ENCODE peak calls at places on chromosomes 11 and 22, in seven cellular contexts. T is tibial nerve; B is transverse colon; Y is posterior vena cava; F is stimulated activated CD8-positive, alpha-beta memory T cell treated with anti-CD3 and anti-CD28 coated beads, Interleukin-7, amount 100 ng/mL, for 1 hour; L is ascending aorta; U is LoVo. N is an unnamed sample.

GRCh38 chr11:63906585-63906984 is 10.4 kb downstream of the RCOR2 start:
- DNase-seq in Y (no peak), B (peak), T (no peak), F (peak), L (no peak), U (no peak), N (no peak)

GRCh38 chr11:111554532-111554931 is 14.0 kb downstream of the LAYN start:
- DNase-seq in B (no peak), L (no peak), F (no peak), U (peak), Y (no peak), T (no peak), N (no peak)

GRCh38 chr22:20243545-20244249 is 24.4 kb downstream of the RTN4R start:
- DNase-seq in L (no peak), T (no peak), B (peak), U (no peak), F (no peak), Y (no peak), N (no peak)

GRCh38 chr22:46429327-46429853 is 93.9 kb downstream of the TRMU start:
- DNase-seq in Y (no peak), T (no peak), U (no peak), F (no peak), L (no peak), B (peak), N (no peak)

GRCh38 chr11:27139742-27140141 is 99.1 kb downstream of the BBOX1 start:
- DNase-seq in L (no peak), B (no peak), T (no peak), U (no peak), F (no peak), Y (no peak), N (no peak)

GRCh38 chr11:46541593-46542371 is 52.0 kb downstream of the AMBRA1 start:
- DNase-seq in Y (no peak), L (no peak), T (no peak), B (peak), U (no peak), F (no peak), N (peak)

GRCh38 chr22:50694766-50695420 is 22.3 kb downstream of the SHANK3 start:
- DNase-seq in L (no peak), U (no peak), T (no peak), F (no peak), B (no peak), Y (peak), N (no peak)

GRCh38 chr11:100640646-100641045 is 46.4 kb upstream of the ARHGAP42 start:
- DNase-seq in U (no peak), B (no peak), T (no peak), Y (no peak), F (no peak), L (no peak), N (peak)

GRCh38 chr11:2825261-2825885 is 60.2 kb downstream of the CDKN1C start:
- DNase-seq in U (no peak), F (no peak), L (no peak), B (peak), Y (peak), T (peak), N (no peak)

GRCh38 chr11:101096036-101096704 is 33.4 kb downstream of the PGR start:
- DNase-seq in F (no peak), L (no peak), U (no peak), B (no peak), T (no peak), Y (no peak), N (no peak)

GRCh38 chr11:9037963-9038362 is 34.2 kb upstream of the NRIP3 start:
- DNase-seq in Y (no peak), B (no peak), U (no peak), L (no peak), T (no peak), F (no peak), N (no peak)

GRCh38 chr11:119764108-119764874 is 35.3 kb upstream of the NECTIN1 start:
- DNase-seq in T (no peak), L (peak), F (no peak), Y (peak), B (no peak), U (no peak), N (no peak)

GRCh38 chr11:67045314-67045713 is 11.3 kb upstream of the RHOD start:
- DNase-seq in L (peak), B (no peak), U (no peak), T (no peak), Y (no peak), F (no peak), N (no peak)